ENCODE peak calls at places on chromosomes 6 and 20, in ten cellular contexts. One of them, this sample, is unnamed.

GRCh38 chr6:129705212-129705611 is 4.8 kb downstream of the ARHGAP18 start:
- DNase-seq in GM20000: no peak
- DNase-seq in GM13977: no peak
- DNase-seq in mucosa of descending colon: no peak
- DNase-seq in colonic mucosa: no peak
- DNase-seq in astrocyte of the cerebellum: no peak
- DNase-seq in psoas muscle: no peak
- DNase-seq in endothelial cell: no peak
- DNase-seq in BJ: no peak
- DNase-seq in brain microvascular endothelial cell: no peak
- DNase-seq in this sample: no peak

GRCh38 chr20:58453391-58453790 is 61.8 kb downstream of the APCDD1L start:
- DNase-seq in GM20000: no peak
- DNase-seq in GM13977: no peak
- DNase-seq in mucosa of descending colon: no peak
- DNase-seq in colonic mucosa: no peak
- DNase-seq in astrocyte of the cerebellum: no peak
- DNase-seq in psoas muscle: no peak
- DNase-seq in endothelial cell: no peak
- DNase-seq in BJ: no peak
- DNase-seq in brain microvascular endothelial cell: no peak
- DNase-seq in this sample: no peak

GRCh38 chr6:139588734-139589418 is 214.4 kb upstream of the CITED2 start:
- DNase-seq in GM20000: no peak
- DNase-seq in GM13977: no peak
- DNase-seq in mucosa of descending colon: no peak
- DNase-seq in colonic mucosa: no peak
- DNase-seq in astrocyte of the cerebellum: peak; percentile 42
- DNase-seq in psoas muscle: no peak
- DNase-seq in endothelial cell: no peak
- DNase-seq in BJ: peak; percentile 31
- DNase-seq in brain microvascular endothelial cell: peak; percentile 39
- DNase-seq in this sample: no peak

GRCh38 chr20:44120676-44121425 is 66.1 kb downstream of the JPH2 start:
- DNase-seq in GM20000: no peak
- DNase-seq in GM13977: no peak
- DNase-seq in mucosa of descending colon: no peak
- DNase-seq in colonic mucosa: no peak
- DNase-seq in astrocyte of the cerebellum: no peak
- DNase-seq in psoas muscle: no peak
- DNase-seq in endothelial cell: no peak
- DNase-seq in BJ: no peak
- DNase-seq in brain microvascular endothelial cell: no peak
- DNase-seq in this sample: no peak

GRCh38 chr6:32047855-32048766 is 9.9 kb downstream of the CYP21A2 start:
- DNase-seq in GM20000: peak; percentile 84
- DNase-seq in GM13977: peak; percentile 80
- DNase-seq in mucosa of descending colon: peak; percentile 84
- DNase-seq in colonic mucosa: peak; percentile 75
- DNase-seq in astrocyte of the cerebellum: no peak
- DNase-seq in psoas muscle: peak; percentile 86
- DNase-seq in endothelial cell: peak; percentile 73
- DNase-seq in BJ: no peak
- DNase-seq in brain microvascular endothelial cell: peak; percentile 23
- DNase-seq in this sample: peak; percentile 80

GRCh38 chr6:81606965-81607381 is 145.5 kb downstream of the TENT5A start:
- DNase-seq in GM20000: no peak
- DNase-seq in GM13977: no peak
- DNase-seq in mucosa of descending colon: no peak
- DNase-seq in colonic mucosa: no peak
- DNase-seq in astrocyte of the cerebellum: peak; percentile 6
- DNase-seq in psoas muscle: no peak
- DNase-seq in endothelial cell: no peak
- DNase-seq in BJ: peak; percentile 81
- DNase-seq in brain microvascular endothelial cell: no peak
- DNase-seq in this sample: no peak

GRCh38 chr6:145313041-145313855 is 422.1 kb downstream of the EPM2A start:
- DNase-seq in GM20000: no peak
- DNase-seq in GM13977: no peak
- DNase-seq in mucosa of descending colon: no peak
- DNase-seq in colonic mucosa: no peak
- DNase-seq in astrocyte of the cerebellum: no peak
- DNase-seq in psoas muscle: no peak
- DNase-seq in endothelial cell: no peak
- DNase-seq in BJ: no peak
- DNase-seq in brain microvascular endothelial cell: no peak
- DNase-seq in this sample: no peak

GRCh38 chr6:137873273-137873762 is 6.3 kb downstream of the TNFAIP3 start:
- DNase-seq in GM20000: peak; percentile 70
- DNase-seq in GM13977: peak; percentile 64
- DNase-seq in mucosa of descending colon: peak; percentile 88
- DNase-seq in colonic mucosa: peak; percentile 92
- DNase-seq in astrocyte of the cerebellum: peak; percentile 61
- DNase-seq in psoas muscle: peak; percentile 62
- DNase-seq in endothelial cell: no peak
- DNase-seq in BJ: peak; percentile 71
- DNase-seq in brain microvascular endothelial cell: peak; percentile 93
- DNase-seq in this sample: peak; percentile 54

GRCh38 chr20:18679020-18679419 is 91.2 kb downstream of the DTD1 start:
- DNase-seq in GM20000: no peak
- DNase-seq in GM13977: peak; percentile 21
- DNase-seq in mucosa of descending colon: no peak
- DNase-seq in colonic mucosa: no peak
- DNase-seq in astrocyte of the cerebellum: peak; percentile 29
- DNase-seq in psoas muscle: no peak
- DNase-seq in endothelial cell: no peak
- DNase-seq in BJ: peak; percentile 21
- DNase-seq in brain microvascular endothelial cell: peak; percentile 18
- DNase-seq in this sample: no peak

GRCh38 chr6:32387946-32388345 is 16.2 kb upstream of the TSBP1 start:
- DNase-seq in GM20000: no peak
- DNase-seq in GM13977: no peak
- DNase-seq in mucosa of descending colon: no peak
- DNase-seq in colonic mucosa: no peak
- DNase-seq in astrocyte of the cerebellum: no peak
- DNase-seq in psoas muscle: no peak
- DNase-seq in endothelial cell: no peak
- DNase-seq in BJ: no peak
- DNase-seq in brain microvascular endothelial cell: no peak
- DNase-seq in this sample: no peak

GRCh38 chr6:42933195-42933594 is 3.9 kb downstream of the CNPY3 start:
- DNase-seq in GM20000: no peak
- DNase-seq in GM13977: no peak
- DNase-seq in mucosa of descending colon: no peak
- DNase-seq in colonic mucosa: no peak
- DNase-seq in astrocyte of the cerebellum: no peak
- DNase-seq in psoas muscle: no peak
- DNase-seq in endothelial cell: no peak
- DNase-seq in BJ: no peak
- DNase-seq in brain microvascular endothelial cell: no peak
- DNase-seq in this sample: no peak

GRCh38 chr20:57157106-57157691 is 109.2 kb downstream of the BMP7 start:
- DNase-seq in GM20000: no peak
- DNase-seq in GM13977: no peak
- DNase-seq in mucosa of descending colon: no peak
- DNase-seq in colonic mucosa: no peak
- DNase-seq in astrocyte of the cerebellum: no peak
- DNase-seq in psoas muscle: no peak
- DNase-seq in endothelial cell: no peak
- DNase-seq in BJ: no peak
- DNase-seq in brain microvascular endothelial cell: no peak
- DNase-seq in this sample: no peak

GRCh38 chr6:151663559-151663958 is 143.9 kb upstream of the ESR1 start:
- DNase-seq in GM20000: no peak
- DNase-seq in GM13977: no peak
- DNase-seq in mucosa of descending colon: no peak
- DNase-seq in colonic mucosa: no peak
- DNase-seq in astrocyte of the cerebellum: no peak
- DNase-seq in psoas muscle: no peak
- DNase-seq in endothelial cell: no peak
- DNase-seq in BJ: no peak
- DNase-seq in brain microvascular endothelial cell: no peak
- DNase-seq in this sample: no peak

GRCh38 chr6:151661509-151661908 is 146.0 kb upstream of the ESR1 start:
- DNase-seq in GM20000: no peak
- DNase-seq in GM13977: no peak
- DNase-seq in mucosa of descending colon: no peak
- DNase-seq in colonic mucosa: no peak
- DNase-seq in astrocyte of the cerebellum: no peak
- DNase-seq in psoas muscle: no peak
- DNase-seq in endothelial cell: no peak
- DNase-seq in BJ: no peak
- DNase-seq in brain microvascular endothelial cell: no peak
- DNase-seq in this sample: no peak

GRCh38 chr6:151659212-151659611 is 148.3 kb upstream of the ESR1 start:
- DNase-seq in GM20000: no peak
- DNase-seq in GM13977: no peak
- DNase-seq in mucosa of descending colon: no peak
- DNase-seq in colonic mucosa: no peak
- DNase-seq in astrocyte of the cerebellum: no peak
- DNase-seq in psoas muscle: no peak
- DNase-seq in endothelial cell: no peak
- DNase-seq in BJ: no peak
- DNase-seq in brain microvascular endothelial cell: no peak
- DNase-seq in this sample: no peak

GRCh38 chr6:151664390-151664789 is 143.1 kb upstream of the ESR1 start:
- DNase-seq in GM20000: no peak
- DNase-seq in GM13977: no peak
- DNase-seq in mucosa of descending colon: no peak
- DNase-seq in colonic mucosa: no peak
- DNase-seq in astrocyte of the cerebellum: no peak
- DNase-seq in psoas muscle: no peak
- DNase-seq in endothelial cell: no peak
- DNase-seq in BJ: no peak
- DNase-seq in brain microvascular endothelial cell: no peak
- DNase-seq in this sample: no peak

GRCh38 chr6:151661928-151662327 is 145.6 kb upstream of the ESR1 start:
- DNase-seq in GM20000: no peak
- DNase-seq in GM13977: no peak
- DNase-seq in mucosa of descending colon: no peak
- DNase-seq in colonic mucosa: no peak
- DNase-seq in astrocyte of the cerebellum: no peak
- DNase-seq in psoas muscle: no peak
- DNase-seq in endothelial cell: peak; percentile 18
- DNase-seq in BJ: no peak
- DNase-seq in brain microvascular endothelial cell: no peak
- DNase-seq in this sample: no peak
- TF ChIP-seq CTCF in GM20000: no peak
- TF ChIP-seq CTCF in GM13977: peak; percentile 50
- TF ChIP-seq CTCF in mucosa of descending colon: no peak
- TF ChIP-seq CTCF in colonic mucosa: no peak
- TF ChIP-seq CTCF in astrocyte of the cerebellum: no peak
- TF ChIP-seq CTCF in psoas muscle: no peak
- TF ChIP-seq CTCF in endothelial cell: no peak
- TF ChIP-seq CTCF in BJ: peak; percentile 5
- TF ChIP-seq CTCF in brain microvascular endothelial cell: peak; percentile 48
- TF ChIP-seq CTCF in this sample: no peak

GRCh38 chr20:8800089-8800488 is 268.8 kb upstream of the PLCB4 start:
- DNase-seq in GM20000: no peak
- DNase-seq in GM13977: no peak
- DNase-seq in mucosa of descending colon: no peak
- DNase-seq in colonic mucosa: no peak
- DNase-seq in astrocyte of the cerebellum: no peak
- DNase-seq in psoas muscle: no peak
- DNase-seq in endothelial cell: no peak
- DNase-seq in BJ: no peak
- DNase-seq in brain microvascular endothelial cell: no peak
- DNase-seq in this sample: no peak
- TF ChIP-seq CTCF in GM20000: no peak
- TF ChIP-seq CTCF in GM13977: no peak
- TF ChIP-seq CTCF in mucosa of descending colon: no peak
- TF ChIP-seq CTCF in colonic mucosa: no peak
- TF ChIP-seq CTCF in astrocyte of the cerebellum: no peak
- TF ChIP-seq CTCF in psoas muscle: no peak
- TF ChIP-seq CTCF in endothelial cell: no peak
- TF ChIP-seq CTCF in BJ: no peak
- TF ChIP-seq CTCF in brain microvascular endothelial cell: no peak
- TF ChIP-seq CTCF in this sample: no peak

DNA sequence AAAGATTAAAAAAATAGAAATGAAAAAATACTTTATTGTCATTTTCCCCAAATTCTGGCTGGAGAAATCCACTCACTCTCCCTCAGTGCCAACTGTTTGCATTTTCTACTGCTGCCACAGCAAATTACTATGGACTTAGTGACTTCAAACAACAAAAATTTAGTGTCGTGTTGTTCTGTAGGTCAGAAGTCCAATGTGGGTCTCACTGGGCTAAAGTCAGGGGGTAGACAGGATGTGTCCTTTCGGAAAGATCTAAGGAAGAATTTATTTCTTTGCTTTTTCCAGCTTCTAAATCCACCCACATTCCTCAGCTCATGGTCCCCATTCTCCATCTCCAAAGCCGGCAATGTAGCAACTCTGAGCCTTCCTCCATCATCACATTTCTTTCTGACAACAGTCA is 453.3 kb downstream of the KIF16B start:
- DNase-seq in GM20000: no peak
- DNase-seq in GM13977: no peak
- DNase-seq in mucosa of descending colon: no peak
- DNase-seq in colonic mucosa: no peak
- DNase-seq in astrocyte of the cerebellum: no peak
- DNase-seq in psoas muscle: no peak
- DNase-seq in endothelial cell: no peak
- DNase-seq in BJ: no peak
- DNase-seq in brain microvascular endothelial cell: no peak
- DNase-seq in this sample: no peak
- TF ChIP-seq CTCF in GM20000: no peak
- TF ChIP-seq CTCF in GM13977: no peak
- TF ChIP-seq CTCF in mucosa of descending colon: no peak
- TF ChIP-seq CTCF in colonic mucosa: no peak
- TF ChIP-seq CTCF in astrocyte of the cerebellum: no peak
- TF ChIP-seq CTCF in psoas muscle: no peak
- TF ChIP-seq CTCF in endothelial cell: no peak
- TF ChIP-seq CTCF in BJ: no peak
- TF ChIP-seq CTCF in brain microvascular endothelial cell: no peak
- TF ChIP-seq CTCF in this sample: no peak

DNA sequence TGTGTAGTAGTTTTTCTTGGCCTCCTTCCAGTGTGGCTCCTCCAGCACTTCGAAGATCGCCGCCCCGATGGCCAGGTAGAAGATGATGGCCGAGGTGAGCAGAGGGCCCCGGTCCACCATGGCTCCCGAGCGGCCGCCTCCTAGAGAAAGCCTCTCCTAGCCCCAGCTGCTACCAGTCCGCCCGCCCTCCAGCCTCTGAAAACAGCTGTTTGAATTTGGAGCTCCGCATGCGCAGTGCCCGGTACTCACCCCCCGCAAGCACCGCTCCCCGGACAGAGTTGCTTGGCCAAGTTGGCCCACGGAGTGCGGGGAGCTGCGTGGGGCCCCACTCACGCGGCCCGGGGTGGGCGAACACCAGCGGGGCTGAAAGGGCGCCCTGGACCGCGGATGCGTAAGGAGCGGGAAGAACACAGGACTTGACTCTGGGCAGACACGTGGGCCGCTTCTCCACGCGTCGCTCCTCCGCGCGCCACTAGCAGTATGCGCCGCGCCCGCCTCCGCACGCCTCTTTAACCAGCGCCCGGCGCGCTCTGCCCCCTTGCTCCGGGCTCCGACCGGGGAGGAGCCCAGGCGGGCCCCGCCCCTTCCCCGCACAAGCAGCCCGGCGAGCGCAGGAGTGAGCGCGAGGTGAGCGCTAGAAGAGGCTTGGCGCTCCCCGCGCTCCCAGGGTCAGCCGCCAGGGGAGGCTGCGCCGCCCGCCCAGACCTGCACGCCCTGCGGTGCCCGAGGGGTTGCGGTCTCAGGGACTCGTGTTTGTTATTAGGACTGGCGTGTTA is at the start of gene KCNK5:
- DNase-seq in GM20000: peak; percentile 85
- DNase-seq in GM13977: peak; percentile 88
- DNase-seq in mucosa of descending colon: peak; percentile 89
- DNase-seq in colonic mucosa: peak; percentile 90
- DNase-seq in astrocyte of the cerebellum: no peak
- DNase-seq in psoas muscle: peak; percentile 80
- DNase-seq in endothelial cell: peak; percentile 75
- DNase-seq in BJ: no peak
- DNase-seq in brain microvascular endothelial cell: peak; percentile 26
- DNase-seq in this sample: peak; percentile 83
- TF ChIP-seq CTCF in GM20000: peak; percentile 21
- TF ChIP-seq CTCF in GM13977: peak; percentile 46
- TF ChIP-seq CTCF in mucosa of descending colon: peak; percentile 95
- TF ChIP-seq CTCF in colonic mucosa: peak; percentile 85
- TF ChIP-seq CTCF in astrocyte of the cerebellum: peak; percentile 13
- TF ChIP-seq CTCF in psoas muscle: peak; percentile 41
- TF ChIP-seq CTCF in endothelial cell: peak; percentile 76
- TF ChIP-seq CTCF in BJ: peak; percentile 28
- TF ChIP-seq CTCF in brain microvascular endothelial cell: peak; percentile 46
- TF ChIP-seq CTCF in this sample: peak; percentile 42

This sample was measured in GM10248.